ENCODE peak calls at places on chromosome 11, in nine cellular contexts. F is colonic mucosa; M is OCI-LY7; W is CD4-positive, CD25-positive, alpha-beta regulatory T cell; L is small intestine; O is naive thymus-derived CD4-positive, alpha-beta T cell; K is esophagus squamous epithelium; D is testis; S is esophagus muscularis mucosa. P is an unnamed sample. For H3K4me1, the result is how much of the 10 kb centered on the place peaks cover.

GRCh38 chr11:81165164-81165563 is 1568.5 kb downstream of the FAM181B start:
- DNase-seq in F (no peak), M (no peak), W (no peak), L (peak), O (no peak), K (no peak), D (no peak), S (no peak), P (no peak)

GRCh38 chr11:69682681-69683326 is 7.7 kb upstream of the LTO1 start:
- DNase-seq in F (no peak), M (no peak), W (no peak), L (no peak), O (no peak), K (no peak), D (no peak), S (no peak), P (no peak)

GRCh38 chr11:134398079-134398444 is 14.0 kb downstream of the B3GAT1 start:
- DNase-seq in F (no peak), M (no peak), W (no peak), L (no peak), O (no peak), K (no peak), D (no peak), S (no peak), P (no peak)

GRCh38 chr11:3617990-3618389 is 23.8 kb downstream of the ART5 start:
- DNase-seq in F (no peak), M (no peak), W (no peak), L (no peak), O (no peak), K (no peak), D (no peak), S (no peak), P (no peak)

GRCh38 chr11:19633276-19633675 is 79.4 kb upstream of the NAV2 start:
- DNase-seq in F (no peak), M (no peak), W (no peak), L (no peak), O (no peak), K (no peak), D (peak), S (peak), P (no peak)

GRCh38 chr11:79417069-79417920 is 23.5 kb downstream of the TENM4 start:
- DNase-seq in F (no peak), M (no peak), W (no peak), L (no peak), O (no peak), K (no peak), D (no peak), S (no peak), P (no peak)

GRCh38 chr11:117180661-117181585 is 2.4 kb downstream of the SIDT2 start:
- DNase-seq in F (peak), M (peak), W (peak), L (peak), O (peak), K (peak), D (peak), S (no peak), P (peak)

GRCh38 chr11:70570693-70571395 is 172.5 kb downstream of the CTTN start:
- DNase-seq in F (no peak), M (no peak), W (no peak), L (no peak), O (no peak), K (no peak), D (no peak), S (no peak), P (peak)

GRCh38 chr11:133982901-133983300 is 26.1 kb upstream of the IGSF9B start:
- DNase-seq in F (no peak), M (no peak), W (no peak), L (no peak), O (no peak), K (no peak), D (no peak), S (no peak), P (no peak)

GRCh38 chr11:109960831-109961230 is 132.4 kb upstream of the ZC3H12C start:
- DNase-seq in F (peak), M (no peak), W (no peak), L (no peak), O (no peak), K (no peak), D (peak), S (no peak), P (peak)

GRCh38 chr11:61453702-61454101 is 23.8 kb downstream of the SDHAF2 start:
- DNase-seq in F (no peak), M (no peak), W (no peak), L (no peak), O (no peak), K (no peak), D (no peak), S (no peak), P (no peak)

GRCh38 chr11:134272381-134273316 is 3.5 kb upstream of the GLB1L3 start:
- DNase-seq in F (no peak), M (no peak), W (no peak), L (peak), O (no peak), K (no peak), D (no peak), S (no peak), P (no peak)

GRCh38 chr11:18731949-18732821 is 6.2 kb upstream of the IGSF22 start:
- DNase-seq in F (peak), M (peak), W (peak), L (peak), O (peak), K (no peak), D (peak), S (no peak), P (peak)

GRCh38 chr11:93032580-93032979 is 63.1 kb downstream of the MTNR1B start:
- DNase-seq in F (no peak), M (no peak), W (no peak), L (no peak), O (no peak), K (no peak), D (no peak), S (no peak), P (no peak)

GRCh38 chr11:87219266-87219665 is 181.5 kb downstream of the TMEM135 start:
- DNase-seq in F (no peak), M (no peak), W (no peak), L (no peak), O (no peak), K (no peak), D (no peak), S (no peak), P (no peak)

GRCh38 chr11:727281-727701 is 20.0 kb upstream of the TALDO1 start:
- DNase-seq in F (no peak), M (no peak), W (no peak), L (no peak), O (no peak), K (no peak), D (no peak), S (no peak), P (peak)

GRCh38 chr11:12922980-12923507 is 86.1 kb upstream of the RASSF10 start:
- DNase-seq in F (no peak), M (no peak), W (no peak), L (no peak), O (no peak), K (no peak), D (no peak), S (no peak), P (no peak)

GRCh38 chr11:86386791-86387190 is 12.1 kb downstream of the CCDC81 start:
- DNase-seq in F (no peak), M (no peak), W (no peak), L (no peak), O (no peak), K (no peak), D (no peak), S (no peak), P (no peak)

GRCh38 chr11:63567044-63567840 is 4.1 kb upstream of the PLAAT2 start:
- DNase-seq in F (peak), M (peak), W (peak), L (peak), O (peak), K (no peak), D (peak), S (peak), P (no peak)

GRCh38 chr11:7894251-7894650 is 36.8 kb downstream of the OR10A6 start:
- DNase-seq in F (peak), M (no peak), W (no peak), L (peak), O (no peak), K (no peak), D (peak), S (no peak), P (peak)

GRCh38 chr11:7890417-7891179 is 40.5 kb downstream of the OR10A6 start:
- DNase-seq in F (no peak), M (peak), W (no peak), L (no peak), O (no peak), K (no peak), D (no peak), S (no peak), P (no peak)

GRCh38 chr11:7893792-7894191 is 37.3 kb downstream of the OR10A6 start:
- DNase-seq in F (peak), M (no peak), W (no peak), L (peak), O (no peak), K (no peak), D (peak), S (no peak), P (peak)

GRCh38 chr11:7892059-7892699 is 38.9 kb downstream of the OR10A6 start:
- DNase-seq in F (no peak), M (peak), W (no peak), L (no peak), O (no peak), K (no peak), D (no peak), S (no peak), P (no peak)

DNA sequence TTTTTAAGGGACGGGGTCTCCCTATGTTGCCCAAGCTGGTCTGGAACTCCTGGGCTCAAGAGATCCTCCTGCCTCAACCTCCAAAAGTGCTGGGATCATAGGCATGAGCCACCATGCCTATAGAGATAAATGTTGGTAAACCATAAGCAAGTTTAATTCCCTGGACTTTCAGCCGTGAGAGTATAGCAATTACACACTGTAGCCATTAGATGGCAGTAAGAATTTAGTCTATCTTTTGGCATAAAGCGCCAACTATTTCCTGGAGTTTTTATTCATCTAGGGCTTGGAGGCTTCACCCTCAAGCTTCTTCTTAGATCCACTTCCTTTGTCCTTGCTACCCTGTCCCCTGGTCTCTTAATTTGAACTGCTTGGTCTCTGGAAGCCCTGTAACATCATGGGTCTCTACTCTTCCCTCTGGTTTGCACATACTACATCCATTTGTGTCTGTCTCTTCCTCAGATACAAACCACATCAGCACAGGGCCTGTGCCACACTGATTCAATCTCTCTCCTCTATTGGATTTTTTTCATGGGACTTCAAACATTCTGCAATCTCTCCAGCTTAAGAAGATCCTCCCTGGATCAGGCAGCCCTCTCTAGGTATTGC is 38.2 kb downstream of the OR10A6 start:
- DNase-seq in F (no peak), M (peak), W (peak), L (peak), O (peak), K (no peak), D (no peak), S (no peak), P (no peak)
- H3K4me1 ChIP-seq in F (under half), M (under half), W (under half), L (under half), O (under half), K (under half), D (under half), S (under half), P (under half)

DNA sequence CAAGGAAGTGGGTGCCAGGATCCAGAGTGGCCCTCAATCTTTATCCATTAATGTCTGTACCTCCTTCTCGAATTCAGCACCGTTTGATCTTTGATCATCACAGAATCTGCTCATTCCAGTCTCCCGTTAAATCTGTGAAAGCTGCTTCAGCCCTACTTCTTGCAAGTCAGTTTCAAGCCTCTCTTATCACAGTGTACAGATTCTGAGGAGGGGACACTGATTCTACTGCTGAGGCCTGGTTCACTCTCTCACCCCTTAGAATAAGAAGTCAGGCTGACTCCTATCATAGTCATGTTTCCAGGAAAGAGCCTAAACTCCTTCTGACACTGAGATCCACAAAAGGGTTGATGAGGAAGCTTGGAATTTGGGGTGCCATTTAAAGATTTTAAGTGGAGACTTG is 39.0 kb downstream of the MAML2 start:
- DNase-seq in F (no peak), M (no peak), W (no peak), L (no peak), O (no peak), K (no peak), D (no peak), S (no peak), P (no peak)
- H3K4me1 ChIP-seq in F (under half), M (under half), W (under half), L (under half), O (under half), K (under half), D (under half), S (half or more), P (half or more)

GRCh38 chr11:64718084-64718779 is 4.8 kb downstream of the NRXN2 start:
- DNase-seq in F (no peak), M (no peak), W (no peak), L (no peak), O (no peak), K (no peak), D (no peak), S (no peak), P (no peak)
- H3K4me1 ChIP-seq in F (under half), M (under half), W (under half), L (under half), O (under half), K (under half), D (under half), S (under half), P (under half)

GRCh38 chr11:62558669-62559068 is 12.1 kb upstream of the AHNAK start:
- DNase-seq in F (no peak), M (no peak), W (no peak), L (no peak), O (no peak), K (no peak), D (no peak), S (no peak), P (peak)

GRCh38 chr11:62556102-62556871 is 9.7 kb upstream of the AHNAK start:
- DNase-seq in F (peak), M (peak), W (peak), L (peak), O (peak), K (peak), D (peak), S (peak), P (peak)

GRCh38 chr11:62559204-62559603 is 12.6 kb upstream of the AHNAK start:
- DNase-seq in F (no peak), M (no peak), W (no peak), L (no peak), O (no peak), K (no peak), D (no peak), S (no peak), P (no peak)

GRCh38 chr11:62555464-62556092 is 9.0 kb upstream of the AHNAK start:
- DNase-seq in F (no peak), M (peak), W (peak), L (no peak), O (peak), K (no peak), D (no peak), S (no peak), P (peak)

DNA sequence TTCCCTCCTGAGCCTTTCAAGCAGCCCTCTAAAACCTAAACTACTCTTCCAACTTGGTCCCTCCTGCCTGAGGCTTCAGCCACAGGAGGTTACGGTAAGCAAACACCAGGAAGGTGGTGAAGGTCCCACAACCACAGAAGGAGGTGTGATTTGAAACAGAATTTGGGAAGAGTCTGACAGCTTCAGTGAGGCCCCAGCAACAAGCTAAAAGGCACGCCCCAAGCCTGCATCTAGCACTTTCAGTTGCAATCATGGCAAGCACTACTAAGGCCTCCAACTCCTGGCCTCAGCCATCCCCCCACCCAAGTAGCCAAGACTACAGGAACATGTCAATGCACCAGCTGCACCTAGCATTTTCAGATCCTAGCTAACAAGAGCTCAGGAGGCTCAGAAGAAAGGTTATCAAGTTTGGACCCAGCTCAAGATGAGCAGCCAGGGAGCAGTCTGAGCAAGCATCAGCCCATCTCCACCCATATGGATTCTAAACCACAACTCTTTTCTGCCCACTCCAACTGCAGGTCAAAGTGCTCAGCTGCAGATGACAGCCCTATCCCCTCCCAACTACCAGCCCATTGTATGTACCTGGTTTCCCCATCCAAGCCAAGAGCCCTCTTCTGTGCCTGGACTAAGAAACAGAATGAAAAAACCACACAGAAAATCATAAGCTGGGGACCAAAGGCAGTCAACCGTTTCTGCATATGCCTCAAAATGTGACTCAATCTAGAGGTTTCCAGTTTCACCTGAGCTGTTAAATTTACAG is 10.4 kb upstream of the AHNAK start:
- DNase-seq in F (no peak), M (no peak), W (peak), L (peak), O (no peak), K (no peak), D (no peak), S (no peak), P (peak)
- H3K4me1 ChIP-seq in F (under half), M (under half), W (half or more), L (under half), O (half or more), K (half or more), D (half or more), S (half or more), P (half or more)

GRCh38 chr11:68546555-68546954 is 86.0 kb downstream of the PPP6R3 start:
- DNase-seq in F (no peak), M (no peak), W (peak), L (no peak), O (no peak), K (no peak), D (no peak), S (no peak), P (no peak)
- H3K4me1 ChIP-seq in F (under half), M (under half), W (under half), L (under half), O (under half), K (under half), D (under half), S (half or more), P (under half)